ENCODE peak calls at places on chromosome X, in eight cellular contexts. K is heart right ventricle, G is lower lobe of right lung, D is sigmoid colon, S is BJ, P is tibial artery, Q is mucosa of descending colon, O is left lung. V is an unnamed sample.

GRCh38 chrX:145848451-145848850 is 30.8 kb downstream of the SLITRK2 start:
- DNase-seq in Q (no peak), O (no peak), K (no peak), S (no peak), P (no peak), G (no peak), D (no peak), V (no peak)

GRCh38 chrX:148593146-148593545 is 92.7 kb downstream of the AFF2 start:
- DNase-seq in K (no peak), D (no peak), S (no peak), O (no peak), P (no peak), G (no peak), Q (no peak), V (no peak)

GRCh38 chrX:54427837-54428424 is 12.3 kb upstream of the TSR2 start:
- DNase-seq in S (no peak), P (no peak), K (no peak), Q (no peak), G (no peak), O (no peak), D (no peak), V (no peak)

GRCh38 chrX:1521459-1521956 is 15.5 kb downstream of the P2RY8 start:
- DNase-seq in O (no peak), Q (peak), D (no peak), K (no peak), P (peak), S (no peak), G (no peak), V (no peak)

GRCh38 chrX:24020280-24020876 is 6.6 kb downstream of the KLHL15 start:
- DNase-seq in Q (no peak), S (no peak), G (no peak), D (no peak), K (no peak), P (no peak), O (no peak), V (no peak)

GRCh38 chrX:81957318-81957717 is 755.4 kb downstream of the SH3BGRL start:
- DNase-seq in K (no peak), P (no peak), O (no peak), Q (no peak), S (no peak), D (no peak), G (no peak), V (no peak)

GRCh38 chrX:81261576-81261975 is 59.7 kb downstream of the SH3BGRL start:
- DNase-seq in S (no peak), Q (no peak), P (no peak), K (no peak), D (no peak), G (no peak), O (no peak), V (no peak)

GRCh38 chrX:105823092-105823454 is 734 bp downstream of the NRK start:
- DNase-seq in K (no peak), Q (no peak), S (no peak), G (no peak), O (no peak), P (no peak), D (no peak), V (no peak)

GRCh38 chrX:56563231-56564116 is at the start of gene UBQLN2:
- DNase-seq in D (peak), P (peak), Q (peak), G (peak), O (peak), K (peak), S (no peak), V (peak)
- TF ChIP-seq CTCF in D (no peak), P (no peak), Q (no peak), G (no peak), O (no peak), K (peak), S (peak), V (peak)

DNA sequence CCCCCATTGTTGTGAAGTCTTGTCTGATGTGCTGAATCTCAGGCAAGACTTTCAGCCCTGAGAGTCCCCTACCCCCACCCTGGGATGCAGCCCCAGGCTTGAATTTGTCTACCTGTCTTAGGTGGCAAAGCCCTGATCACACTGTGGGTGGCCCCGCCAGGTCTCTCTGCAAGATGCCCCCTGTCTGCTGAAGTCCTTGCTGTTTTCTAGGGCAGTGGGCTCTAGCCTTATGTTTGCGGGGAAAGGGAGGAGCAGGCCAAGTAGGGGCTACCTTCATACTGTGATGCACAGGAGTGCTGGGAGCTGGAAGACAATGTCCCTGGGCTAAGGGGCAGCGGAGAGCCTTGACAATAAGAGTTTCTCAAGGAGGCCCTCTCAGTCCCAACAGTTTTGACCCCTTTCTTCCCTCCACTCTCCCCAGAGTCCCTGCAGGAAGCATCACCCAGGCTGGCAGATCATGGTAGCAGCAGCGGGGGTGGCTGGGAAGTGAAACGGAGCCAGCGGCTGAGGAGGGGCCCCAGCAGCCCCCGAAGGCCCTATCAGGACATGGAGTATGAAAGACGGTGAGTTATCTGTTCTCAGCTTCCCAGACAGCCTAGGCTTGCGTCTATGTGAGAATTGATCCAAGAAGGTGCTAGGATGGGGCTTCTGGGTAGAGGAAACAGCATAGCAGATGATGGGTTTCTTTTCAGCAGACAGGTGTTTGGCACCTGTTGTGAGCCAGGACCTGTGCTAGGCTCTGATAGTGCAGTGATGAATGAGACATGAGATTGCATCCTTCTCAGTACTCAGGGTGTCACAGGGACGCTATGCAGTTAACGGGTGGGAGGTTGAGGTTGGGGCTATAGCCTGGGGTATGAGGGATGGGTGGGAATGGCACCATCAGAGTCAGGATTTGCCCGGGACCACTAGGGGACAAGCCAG is 2.2 kb downstream of the RBM10 start:
- DNase-seq in Q (no peak), O (no peak), G (no peak), S (no peak), P (no peak), K (no peak), D (peak), V (no peak)
- H3K4me3 ChIP-seq in Q (no peak), O (peak), G (peak), S (no peak), P (peak), K (no peak), D (peak), V (peak)

GRCh38 chrX:49840679-49841078 is 11.6 kb downstream of the PAGE4 start:
- DNase-seq in K (peak), S (peak), D (no peak), P (no peak), Q (peak), G (peak), O (peak), V (peak)

GRCh38 chrX:49842603-49843002 is 13.5 kb downstream of the PAGE4 start:
- DNase-seq in Q (no peak), G (no peak), P (no peak), S (no peak), K (no peak), D (no peak), O (no peak), V (no peak)

DNA sequence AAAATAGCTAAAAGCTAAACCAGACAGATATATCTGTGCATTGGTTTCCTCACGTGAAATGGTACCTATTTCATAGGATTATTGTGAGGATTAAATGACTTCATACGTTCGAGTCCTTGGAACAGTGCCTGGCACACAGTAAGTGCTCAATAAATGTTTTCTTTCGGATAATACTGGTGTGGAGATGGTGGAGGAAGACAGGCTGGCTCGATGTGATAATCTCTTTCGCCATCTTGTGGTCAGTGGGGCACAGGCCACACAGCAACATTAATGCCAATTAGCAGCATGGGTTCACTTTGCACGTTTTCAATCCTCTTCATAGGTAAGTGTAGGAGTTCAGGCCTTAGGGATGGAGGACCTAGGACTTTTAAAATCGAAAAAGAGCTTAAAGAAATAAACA is 9.3 kb downstream of the PAGE4 start:
- DNase-seq in P (no peak), K (no peak), G (no peak), Q (peak), S (no peak), O (no peak), D (no peak), V (no peak)
- TF ChIP-seq CTCF in P (peak), K (peak), G (peak), Q (no peak), S (peak), O (peak), D (peak), V (peak)

DNA sequence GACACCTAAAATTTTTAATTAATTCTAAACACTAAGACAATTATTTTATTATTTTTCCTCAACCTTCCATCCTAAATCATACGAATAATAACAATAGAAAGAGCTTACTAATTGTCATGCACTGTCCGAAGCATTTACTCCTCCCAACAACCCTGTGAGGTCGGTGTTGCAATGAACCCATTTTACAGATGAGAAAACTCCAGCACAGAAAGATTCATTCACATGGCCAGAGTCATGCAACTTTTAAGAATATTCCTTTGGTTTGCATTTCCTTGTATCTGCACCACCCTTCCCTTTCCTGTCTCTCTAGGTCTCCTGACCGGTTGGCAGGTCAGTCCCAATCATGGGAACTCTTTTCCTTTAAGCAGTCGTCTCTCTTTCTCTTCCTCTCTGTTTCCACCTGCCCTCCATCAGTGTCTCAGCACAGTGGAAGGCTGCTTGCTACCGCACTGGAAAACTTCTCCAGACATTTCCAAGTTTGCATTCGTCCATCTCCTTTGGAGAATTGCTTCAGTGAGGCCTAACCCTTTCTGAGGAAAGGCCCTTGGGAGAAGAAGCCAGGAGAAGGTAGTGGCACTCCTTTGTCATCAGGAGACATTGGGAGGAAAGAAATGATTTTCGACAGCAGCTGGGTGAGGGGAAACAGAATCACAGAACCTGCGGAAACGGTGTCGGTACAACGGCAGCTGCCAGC is 1.9 kb upstream of the TMSB4X start:
- DNase-seq in P (no peak), D (no peak), G (no peak), O (no peak), S (no peak), K (no peak), Q (no peak), V (no peak)
- H3K4me3 ChIP-seq in P (no peak), D (peak), G (peak), O (peak), S (no peak), K (peak), Q (no peak), V (no peak)